ENCODE peak calls at places on chromosomes 1 and 21, in five cellular contexts. One of them, this sample, is unnamed.

GRCh38 chr1:67817319-67817718 is 15.9 kb downstream of the GNG12 start:
- DNase-seq in AG04449: no peak
- DNase-seq in cardiac muscle cell: no peak
- DNase-seq in A549: no peak
- DNase-seq in endodermal cell: no peak
- DNase-seq in this sample: no peak

GRCh38 chr1:27575861-27576331 is 28.0 kb downstream of the AHDC1 start:
- DNase-seq in AG04449: no peak
- DNase-seq in cardiac muscle cell: peak; percentile 61
- DNase-seq in A549: peak; percentile 45
- DNase-seq in endodermal cell: peak; percentile 92
- DNase-seq in this sample: no peak

GRCh38 chr1:94755675-94756074 is 64.5 kb upstream of the SLC44A3 start:
- DNase-seq in AG04449: peak; percentile 90
- DNase-seq in cardiac muscle cell: peak; percentile 97
- DNase-seq in A549: no peak
- DNase-seq in endodermal cell: no peak
- DNase-seq in this sample: no peak

GRCh38 chr1:69524010-69524409 is 43.7 kb upstream of the LRRC7 start:
- DNase-seq in AG04449: no peak
- DNase-seq in cardiac muscle cell: peak; percentile 9
- DNase-seq in A549: no peak
- DNase-seq in endodermal cell: no peak
- DNase-seq in this sample: no peak

GRCh38 chr21:33948096-33948950 is 32.7 kb upstream of the ATP5PO start:
- DNase-seq in AG04449: no peak
- DNase-seq in cardiac muscle cell: peak; percentile 45
- DNase-seq in A549: peak; percentile 53
- DNase-seq in endodermal cell: peak; percentile 93
- DNase-seq in this sample: no peak

GRCh38 chr1:153928245-153928644 is 5.5 kb upstream of the GATAD2B start:
- DNase-seq in AG04449: no peak
- DNase-seq in cardiac muscle cell: no peak
- DNase-seq in A549: no peak
- DNase-seq in endodermal cell: no peak
- DNase-seq in this sample: no peak

GRCh38 chr1:26692211-26692792 is 3.5 kb upstream of the ARID1A start:
- DNase-seq in AG04449: peak; percentile 77
- DNase-seq in cardiac muscle cell: peak; percentile 96
- DNase-seq in A549: peak; percentile 79
- DNase-seq in endodermal cell: peak; percentile 94
- DNase-seq in this sample: peak; percentile 65

GRCh38 chr1:194184402-194184801 is 998.0 kb upstream of the B3GALT2 start:
- DNase-seq in AG04449: no peak
- DNase-seq in cardiac muscle cell: no peak
- DNase-seq in A549: no peak
- DNase-seq in endodermal cell: no peak
- DNase-seq in this sample: no peak

GRCh38 chr1:172095831-172096230 is 254.5 kb downstream of the DNM3 start:
- DNase-seq in AG04449: no peak
- DNase-seq in cardiac muscle cell: no peak
- DNase-seq in A549: no peak
- DNase-seq in endodermal cell: no peak
- DNase-seq in this sample: no peak

GRCh38 chr1:245790441-245790840 is 635.7 kb downstream of the KIF26B start:
- DNase-seq in AG04449: no peak
- DNase-seq in cardiac muscle cell: peak; percentile 75
- DNase-seq in A549: no peak
- DNase-seq in endodermal cell: no peak
- DNase-seq in this sample: no peak

GRCh38 chr1:64112281-64112680 is 91.1 kb upstream of the UBE2U start:
- DNase-seq in AG04449: no peak
- DNase-seq in cardiac muscle cell: peak; percentile 28
- DNase-seq in A549: no peak
- DNase-seq in endodermal cell: peak; percentile 3
- DNase-seq in this sample: peak; percentile 72

GRCh38 chr1:64543831-64544230 is 73.9 kb downstream of the CACHD1 start:
- DNase-seq in AG04449: no peak
- DNase-seq in cardiac muscle cell: no peak
- DNase-seq in A549: no peak
- DNase-seq in endodermal cell: no peak
- DNase-seq in this sample: no peak

GRCh38 chr1:110292327-110292741 is 46.8 kb upstream of the RBM15 start:
- DNase-seq in AG04449: no peak
- DNase-seq in cardiac muscle cell: no peak
- DNase-seq in A549: peak; percentile 5
- DNase-seq in endodermal cell: no peak
- DNase-seq in this sample: no peak

GRCh38 chr1:155989992-155990325 is 11.6 kb upstream of the ARHGEF2 start:
- DNase-seq in AG04449: no peak
- DNase-seq in cardiac muscle cell: no peak
- DNase-seq in A549: no peak
- DNase-seq in endodermal cell: no peak
- DNase-seq in this sample: no peak

GRCh38 chr1:26574690-26575349 is 45.3 kb downstream of the RPS6KA1 start:
- DNase-seq in AG04449: no peak
- DNase-seq in cardiac muscle cell: peak; percentile 84
- DNase-seq in A549: no peak
- DNase-seq in endodermal cell: no peak
- DNase-seq in this sample: no peak

GRCh38 chr1:164823486-164824279 is 264.7 kb downstream of the PBX1 start:
- DNase-seq in AG04449: no peak
- DNase-seq in cardiac muscle cell: peak; percentile 74
- DNase-seq in A549: no peak
- DNase-seq in endodermal cell: no peak
- DNase-seq in this sample: no peak

GRCh38 chr21:45322231-45322959 is 34.7 kb upstream of the POFUT2 start:
- DNase-seq in AG04449: no peak
- DNase-seq in cardiac muscle cell: no peak
- DNase-seq in A549: no peak
- DNase-seq in endodermal cell: peak; percentile 46
- DNase-seq in this sample: no peak

GRCh38 chr1:35518183-35518582 is 39.0 kb downstream of the KIAA0319L start:
- DNase-seq in AG04449: no peak
- DNase-seq in cardiac muscle cell: no peak
- DNase-seq in A549: no peak
- DNase-seq in endodermal cell: no peak
- DNase-seq in this sample: no peak

GRCh38 chr1:43531453-43531905 is 796 bp downstream of the PTPRF start:
- DNase-seq in AG04449: no peak
- DNase-seq in cardiac muscle cell: peak; percentile 31
- DNase-seq in A549: peak; percentile 37
- DNase-seq in endodermal cell: peak; percentile 83
- DNase-seq in this sample: no peak

GRCh38 chr1:106134561-106134960 is 921.9 kb upstream of the PRMT6 start:
- DNase-seq in AG04449: no peak
- DNase-seq in cardiac muscle cell: no peak
- DNase-seq in A549: no peak
- DNase-seq in endodermal cell: no peak
- DNase-seq in this sample: no peak

GRCh38 chr1:171366816-171367215 is 52.8 kb downstream of the FMO4 start:
- DNase-seq in AG04449: no peak
- DNase-seq in cardiac muscle cell: no peak
- DNase-seq in A549: no peak
- DNase-seq in endodermal cell: no peak
- DNase-seq in this sample: no peak

GRCh38 chr1:172177849-172178248 is 242.6 kb upstream of the C1orf105 start:
- DNase-seq in AG04449: no peak
- DNase-seq in cardiac muscle cell: no peak
- DNase-seq in A549: no peak
- DNase-seq in endodermal cell: no peak
- DNase-seq in this sample: no peak

GRCh38 chr1:66532214-66532613 is 1.7 kb upstream of the SGIP1 start:
- DNase-seq in AG04449: no peak
- DNase-seq in cardiac muscle cell: no peak
- DNase-seq in A549: no peak
- DNase-seq in endodermal cell: no peak
- DNase-seq in this sample: no peak

GRCh38 chr1:19442150-19443096 is 42.9 kb downstream of the CAPZB start:
- DNase-seq in AG04449: no peak
- DNase-seq in cardiac muscle cell: peak; percentile 35
- DNase-seq in A549: no peak
- DNase-seq in endodermal cell: no peak
- DNase-seq in this sample: no peak

GRCh38 chr1:48611841-48612240 is 139.8 kb upstream of the SPATA6 start:
- DNase-seq in AG04449: no peak
- DNase-seq in cardiac muscle cell: no peak
- DNase-seq in A549: no peak
- DNase-seq in endodermal cell: no peak
- DNase-seq in this sample: no peak

GRCh38 chr21:25464275-25464674 is 143.0 kb downstream of the MRPL39 start:
- DNase-seq in AG04449: no peak
- DNase-seq in cardiac muscle cell: no peak
- DNase-seq in A549: no peak
- DNase-seq in endodermal cell: no peak
- DNase-seq in this sample: no peak

GRCh38 chr21:32687946-32688345 is 39.9 kb downstream of the SYNJ1 start:
- DNase-seq in AG04449: no peak
- DNase-seq in cardiac muscle cell: no peak
- DNase-seq in A549: no peak
- DNase-seq in endodermal cell: no peak
- DNase-seq in this sample: no peak

GRCh38 chr1:19080715-19081114 is 124.2 kb upstream of the IFFO2 start:
- DNase-seq in AG04449: no peak
- DNase-seq in cardiac muscle cell: peak; percentile 19
- DNase-seq in A549: no peak
- DNase-seq in endodermal cell: no peak
- DNase-seq in this sample: no peak

GRCh38 chr1:188463919-188464318 is 1635.2 kb downstream of the PLA2G4A start:
- DNase-seq in AG04449: no peak
- DNase-seq in cardiac muscle cell: no peak
- DNase-seq in A549: no peak
- DNase-seq in endodermal cell: no peak
- DNase-seq in this sample: no peak

GRCh38 chr1:231931846-231932454 is 305.4 kb downstream of the DISC1 start:
- DNase-seq in AG04449: no peak
- DNase-seq in cardiac muscle cell: no peak
- DNase-seq in A549: peak; percentile 10
- DNase-seq in endodermal cell: peak; percentile 83
- DNase-seq in this sample: no peak

GRCh38 chr1:204979891-204980649 is 62.9 kb upstream of the CNTN2 start:
- DNase-seq in AG04449: no peak
- DNase-seq in cardiac muscle cell: no peak
- DNase-seq in A549: no peak
- DNase-seq in endodermal cell: no peak
- DNase-seq in this sample: no peak

GRCh38 chr1:204977327-204977726 is 65.7 kb upstream of the CNTN2 start:
- DNase-seq in AG04449: no peak
- DNase-seq in cardiac muscle cell: no peak
- DNase-seq in A549: no peak
- DNase-seq in endodermal cell: no peak
- DNase-seq in this sample: no peak

GRCh38 chr1:204979306-204979705 is 63.7 kb upstream of the CNTN2 start:
- DNase-seq in AG04449: no peak
- DNase-seq in cardiac muscle cell: no peak
- DNase-seq in A549: no peak
- DNase-seq in endodermal cell: no peak
- DNase-seq in this sample: no peak

GRCh38 chr1:204976666-204977065 is 66.3 kb upstream of the CNTN2 start:
- DNase-seq in AG04449: no peak
- DNase-seq in cardiac muscle cell: no peak
- DNase-seq in A549: no peak
- DNase-seq in endodermal cell: no peak
- DNase-seq in this sample: no peak

DNA sequence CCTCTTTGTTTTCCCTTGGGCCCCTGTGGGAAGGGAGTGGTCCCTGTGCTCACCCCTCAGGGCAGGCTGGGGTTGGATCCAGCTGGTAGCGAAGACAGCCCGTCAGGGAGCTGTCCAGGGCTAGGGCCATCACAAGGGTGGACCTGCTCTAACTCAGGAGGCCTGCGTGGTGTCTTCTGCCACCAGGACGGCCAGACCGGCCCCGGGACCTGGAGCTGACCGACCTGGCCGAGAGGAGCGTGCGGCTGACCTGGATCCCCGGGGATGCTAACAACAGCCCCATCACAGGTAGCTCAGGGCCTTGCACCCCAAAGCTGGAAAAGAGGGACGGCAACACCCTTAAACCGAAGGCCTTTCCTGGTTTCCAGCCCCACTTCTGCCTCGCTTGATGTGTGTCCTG is 64.2 kb upstream of the CNTN2 start:
- DNase-seq in AG04449: no peak
- DNase-seq in cardiac muscle cell: no peak
- DNase-seq in A549: no peak
- DNase-seq in endodermal cell: no peak
- DNase-seq in this sample: no peak
- TF ChIP-seq CTCF in AG04449: no peak
- TF ChIP-seq CTCF in cardiac muscle cell: no peak
- TF ChIP-seq CTCF in A549: no peak
- TF ChIP-seq CTCF in endodermal cell: no peak
- TF ChIP-seq CTCF in this sample: no peak

GRCh38 chr1:182301467-182302198 is 90.0 kb downstream of the GLUL start:
- DNase-seq in AG04449: no peak
- DNase-seq in cardiac muscle cell: peak; percentile 94
- DNase-seq in A549: no peak
- DNase-seq in endodermal cell: peak; percentile 57
- DNase-seq in this sample: no peak
- TF ChIP-seq CTCF in AG04449: no peak
- TF ChIP-seq CTCF in cardiac muscle cell: peak; percentile 19
- TF ChIP-seq CTCF in A549: no peak
- TF ChIP-seq CTCF in endodermal cell: peak; percentile 42
- TF ChIP-seq CTCF in this sample: no peak

DNA sequence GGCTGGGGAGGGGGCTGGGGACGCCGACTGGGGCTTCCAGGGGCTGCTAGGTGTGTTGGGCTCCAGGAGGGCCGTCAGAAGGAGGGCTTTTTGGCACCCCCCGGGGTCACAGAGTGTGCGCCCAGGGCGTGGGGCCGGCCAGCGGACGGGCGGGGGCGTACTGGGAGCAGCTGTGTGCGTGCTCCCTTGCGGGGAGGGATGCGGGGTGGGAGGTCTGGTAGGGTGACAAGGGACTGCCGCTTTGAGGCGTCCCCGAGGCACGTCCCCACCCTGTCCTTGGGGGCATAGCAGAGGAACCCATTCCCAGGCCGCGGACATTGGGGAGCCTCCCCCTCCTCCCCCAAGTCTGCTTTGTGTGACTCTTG is 1.1 kb downstream of the FOXO6 start:
- DNase-seq in AG04449: no peak
- DNase-seq in cardiac muscle cell: no peak
- DNase-seq in A549: no peak
- DNase-seq in endodermal cell: no peak
- DNase-seq in this sample: no peak
- TF ChIP-seq CTCF in AG04449: no peak
- TF ChIP-seq CTCF in cardiac muscle cell: no peak
- TF ChIP-seq CTCF in A549: no peak
- TF ChIP-seq CTCF in endodermal cell: no peak
- TF ChIP-seq CTCF in this sample: no peak

DNA sequence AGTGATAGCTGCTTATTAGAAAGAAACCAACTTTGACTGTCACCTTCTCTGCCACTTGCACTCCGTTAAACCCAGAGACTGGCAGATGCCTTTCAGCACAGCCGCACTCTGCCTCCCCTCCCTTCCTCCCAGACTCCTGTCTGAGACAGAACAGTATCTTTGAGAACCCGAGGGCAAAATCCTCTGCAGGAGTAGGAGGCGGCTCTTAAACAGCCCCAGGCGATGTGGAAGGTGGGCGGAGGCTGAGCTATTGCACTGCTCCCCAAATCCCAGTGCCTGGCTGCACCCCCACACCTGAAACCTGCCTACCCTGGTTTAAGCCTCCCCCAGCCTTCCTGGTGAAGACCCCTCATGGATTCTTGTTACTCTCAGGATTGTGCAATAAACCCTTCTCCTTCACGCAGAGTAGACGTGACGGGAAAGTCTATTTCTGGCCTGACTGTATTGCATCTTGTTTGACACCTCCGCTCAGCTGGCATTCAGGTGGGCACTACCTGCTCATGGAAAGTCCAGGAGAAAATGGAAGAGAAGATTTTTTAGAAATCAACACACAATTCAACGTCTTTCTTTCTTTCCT is 34.4 kb upstream of the IGSF21 start:
- DNase-seq in AG04449: no peak
- DNase-seq in cardiac muscle cell: no peak
- DNase-seq in A549: no peak
- DNase-seq in endodermal cell: no peak
- DNase-seq in this sample: no peak
- TF ChIP-seq CTCF in AG04449: no peak
- TF ChIP-seq CTCF in cardiac muscle cell: no peak
- TF ChIP-seq CTCF in A549: no peak
- TF ChIP-seq CTCF in endodermal cell: no peak
- TF ChIP-seq CTCF in this sample: no peak

This sample was measured in kidney epithelial cell.